ENCODE peak calls at places on chromosomes 4 and X, in six cellular contexts. B is ovary, A is K562, P is transverse colon, U is upper lobe of left lung, H is tibial nerve. C is an unnamed sample.

GRCh38 chrX:110173192-110174175 is 144.4 kb downstream of the AMMECR1 start:
- DNase-seq in P (no peak), A (no peak), U (no peak), B (no peak), H (no peak), C (peak)

GRCh38 chr4:5366421-5366820 is 315.1 kb downstream of the STK32B start:
- DNase-seq in H (no peak), U (no peak), P (no peak), B (no peak), A (no peak), C (no peak)

GRCh38 chr4:114312349-114312748 is 286.3 kb upstream of the UGT8 start:
- DNase-seq in P (no peak), U (no peak), B (no peak), H (no peak), A (no peak), C (no peak)

GRCh38 chr4:101031971-101032370 is 315.4 kb downstream of the PPP3CA start:
- DNase-seq in H (no peak), P (no peak), B (no peak), U (no peak), A (no peak), C (no peak)

GRCh38 chr4:56728512-56728911 is 47.4 kb upstream of the HOPX start:
- DNase-seq in H (peak), P (peak), U (peak), A (peak), B (no peak), C (peak)

GRCh38 chr4:2935762-2936743 is 27.2 kb downstream of the NOP14 start:
- DNase-seq in P (no peak), U (peak), H (no peak), A (peak), B (no peak), C (peak)

GRCh38 chr4:53861856-53862610 is 202.4 kb downstream of the CHIC2 start:
- DNase-seq in A (no peak), P (no peak), H (no peak), B (no peak), U (no peak), C (no peak)

GRCh38 chr4:87326460-87326859 is 3.8 kb upstream of the HSD17B13 start:
- DNase-seq in H (no peak), A (no peak), U (no peak), B (no peak), P (no peak), C (no peak)

GRCh38 chr4:132934901-132935300 is 214.2 kb upstream of the PCDH10 start:
- DNase-seq in A (no peak), H (no peak), B (no peak), P (no peak), U (no peak), C (no peak)

GRCh38 chr4:40193578-40193977 is 3.3 kb upstream of the RHOH start:
- DNase-seq in U (no peak), P (no peak), H (no peak), B (no peak), A (no peak), C (no peak)

GRCh38 chr4:180059216-180059881 is 2183.9 kb upstream of the TENM3 start:
- DNase-seq in U (no peak), A (no peak), H (no peak), B (no peak), P (peak), C (no peak)

GRCh38 chrX:115960440-115961084 is 210.0 kb upstream of the AGTR2 start:
- DNase-seq in P (peak), U (no peak), A (no peak), B (no peak), H (no peak), C (no peak)

GRCh38 chr4:181264908-181265307 is 978.3 kb upstream of the TENM3 start:
- DNase-seq in B (no peak), H (no peak), P (no peak), A (no peak), U (no peak), C (no peak)

GRCh38 chr4:13605330-13605729 is 22.2 kb downstream of the BOD1L1 start:
- DNase-seq in A (no peak), H (no peak), B (no peak), U (no peak), P (no peak), C (no peak)

GRCh38 chrX:38212246-38212645 is 8.4 kb downstream of the SRPX start:
- DNase-seq in P (no peak), U (no peak), B (no peak), H (no peak), A (no peak), C (no peak)

GRCh38 chr4:10288830-10289533 is 168.2 kb downstream of the ZNF518B start:
- DNase-seq in P (no peak), B (no peak), A (no peak), H (no peak), U (no peak), C (no peak)

GRCh38 chr4:146916479-146917076 is 29.1 kb downstream of the TTC29 start:
- DNase-seq in B (no peak), U (no peak), P (no peak), A (peak), H (peak), C (no peak)

GRCh38 chr4:633976-634598 is 8.7 kb downstream of the PDE6B start:
- DNase-seq in B (no peak), A (no peak), U (no peak), H (no peak), P (no peak), C (no peak)

GRCh38 chrX:153620576-153620975 is 21.6 kb upstream of the CCNQ start:
- DNase-seq in U (no peak), A (no peak), H (no peak), B (no peak), P (no peak), C (no peak)

GRCh38 chrX:119698835-119699234 is 5.9 kb upstream of the SEPTIN6 start:
- DNase-seq in H (no peak), P (no peak), U (no peak), B (no peak), A (peak), C (no peak)

GRCh38 chrX:47217852-47218279 is 615 bp upstream of the CDK16 start:
- DNase-seq in P (peak), H (peak), B (peak), A (peak), U (peak), C (peak)

GRCh38 chrX:47217121-47217851 is 1.2 kb upstream of the CDK16 start:
- DNase-seq in U (peak), H (no peak), B (peak), P (no peak), A (peak), C (no peak)

GRCh38 chrX:47221756-47222155 is 3.3 kb downstream of the CDK16 start:
- DNase-seq in B (peak), P (no peak), A (no peak), H (no peak), U (no peak), C (no peak)

GRCh38 chrX:47218280-47218919 is at the start of gene CDK16:
- DNase-seq in A (peak), U (peak), B (peak), H (peak), P (peak), C (peak)

DNA sequence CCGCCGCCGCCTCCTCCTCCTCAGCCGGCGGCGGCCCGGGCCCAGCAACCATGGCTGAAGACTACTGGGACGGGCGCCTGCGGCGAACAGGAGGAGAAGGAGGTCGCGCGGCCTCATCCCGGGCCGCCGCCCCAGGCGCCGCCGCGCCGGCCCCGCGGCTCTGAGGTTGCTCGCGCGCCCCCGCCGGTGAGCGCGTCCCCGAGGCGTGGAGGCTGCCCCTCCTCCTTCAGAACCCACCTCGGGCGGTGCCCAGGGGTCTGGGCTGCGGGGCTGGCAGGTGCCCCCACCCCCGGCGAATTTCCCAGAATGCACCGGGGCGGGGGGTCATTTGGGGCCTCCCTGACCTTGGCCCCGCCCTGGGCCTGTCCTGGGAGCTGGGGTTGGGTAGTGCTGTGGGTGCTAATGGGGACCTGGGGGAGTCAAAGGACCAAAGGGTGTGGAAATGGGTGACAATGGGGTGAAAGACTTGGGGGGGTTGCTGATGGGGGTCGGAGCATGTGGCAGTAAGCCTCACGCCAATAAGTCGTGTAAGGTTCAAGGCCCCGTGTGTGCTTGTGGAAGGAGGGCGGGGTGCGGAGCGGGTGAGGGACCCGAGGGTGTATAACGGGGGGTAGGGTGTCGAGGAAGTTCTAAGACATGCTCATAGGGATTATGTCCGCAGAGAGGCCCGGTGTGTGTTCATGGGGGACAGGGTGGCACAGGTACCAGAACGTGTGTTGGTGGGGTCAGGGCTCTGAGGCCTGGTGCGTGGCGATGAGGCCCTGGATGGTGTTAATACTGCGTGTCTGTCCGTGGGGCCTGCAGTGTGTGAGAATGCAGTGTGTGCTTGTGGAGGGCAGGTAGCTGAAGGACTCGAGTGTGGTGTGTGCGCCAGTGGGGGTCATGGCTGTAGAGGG is 687 bp downstream of the CDK16 start:
- DNase-seq in U (peak), P (peak), B (peak), A (peak), H (no peak), C (no peak)
- TF ChIP-seq POLR2A in U (no peak), P (no peak), B (no peak), A (no peak), H (no peak), C (no peak)

DNA sequence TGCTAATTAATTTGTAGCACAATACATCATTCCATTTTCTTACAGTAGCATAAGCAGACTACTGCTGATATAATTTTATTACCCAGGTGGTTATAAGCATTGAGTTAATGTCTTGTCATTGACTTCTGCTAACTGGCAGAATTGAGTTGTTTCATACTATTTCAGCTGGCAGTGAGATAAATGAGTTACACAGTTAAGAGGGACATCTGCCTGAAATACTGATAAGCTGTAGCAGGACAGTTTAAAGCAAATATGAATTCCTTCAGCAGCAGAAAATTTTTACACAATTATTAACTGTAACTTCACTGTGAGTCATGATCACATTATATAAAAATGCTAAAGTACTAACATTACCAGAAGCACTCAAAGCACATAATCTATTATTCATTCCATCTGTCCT is 326.8 kb downstream of the INPP4B start:
- DNase-seq in P (no peak), U (no peak), B (no peak), H (no peak), A (no peak), C (no peak)
- TF ChIP-seq EP300 in P (no peak), U (no peak), B (no peak), H (no peak), A (no peak), C (no peak)

DNA sequence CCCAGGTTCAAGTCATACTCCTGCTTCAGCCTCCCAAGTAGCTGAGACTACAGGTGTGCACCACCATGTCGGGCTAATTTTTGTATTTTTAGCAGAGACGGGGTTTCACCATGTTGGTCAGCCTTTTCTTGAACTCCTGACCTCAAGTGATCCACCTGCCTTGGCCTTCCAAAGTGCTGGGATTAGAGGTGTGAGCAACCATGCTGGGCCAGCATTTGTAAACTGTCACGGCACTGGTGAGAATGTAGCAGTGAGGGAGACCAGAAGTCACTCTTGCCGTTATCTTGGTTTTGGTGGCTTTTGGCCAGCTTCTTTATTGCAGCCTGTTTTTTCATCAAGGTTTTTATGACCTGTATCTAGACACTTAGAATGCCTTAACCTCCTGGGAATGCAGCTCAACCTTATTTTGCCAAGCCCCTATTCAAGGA is 22.4 kb downstream of the PCDH18 start:
- DNase-seq in B (no peak), H (no peak), P (no peak), A (no peak), U (no peak), C (no peak)
- H3K27ac ChIP-seq in B (no peak), H (peak), P (peak), A (no peak), U (no peak), C (no peak)

GRCh38 chrX:20265221-20265725 is 1.4 kb downstream of the RPS6KA3 start:
- DNase-seq in B (peak), P (peak), A (peak), H (peak), U (peak), C (peak)
- TF ChIP-seq POLR2A in B (peak), P (peak), A (peak), H (peak), U (peak), C (no peak)

DNA sequence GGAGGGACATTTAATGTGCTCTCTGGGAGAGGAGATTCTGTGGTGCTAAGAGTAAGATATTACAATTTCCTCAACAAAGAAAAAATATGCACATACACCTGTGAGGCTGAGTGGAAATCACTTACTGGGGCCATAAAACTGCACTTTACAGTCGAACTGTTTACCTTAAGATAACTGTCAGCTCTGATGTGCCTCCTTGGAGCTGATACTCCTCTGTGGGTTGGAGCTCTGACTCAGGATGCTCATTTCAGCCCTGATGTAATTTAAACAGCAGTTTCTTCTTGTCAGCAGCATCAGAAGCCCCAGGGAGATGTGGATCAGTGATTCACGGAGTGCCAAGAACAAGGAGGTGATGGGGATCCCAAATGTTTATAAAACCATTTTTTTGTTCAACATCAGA is 241.9 kb upstream of the SFRP2 start:
- DNase-seq in A (no peak), B (no peak), H (no peak), P (no peak), U (no peak), C (no peak)
- TF ChIP-seq EP300 in A (no peak), B (no peak), H (no peak), P (no peak), U (no peak), C (no peak)

DNA sequence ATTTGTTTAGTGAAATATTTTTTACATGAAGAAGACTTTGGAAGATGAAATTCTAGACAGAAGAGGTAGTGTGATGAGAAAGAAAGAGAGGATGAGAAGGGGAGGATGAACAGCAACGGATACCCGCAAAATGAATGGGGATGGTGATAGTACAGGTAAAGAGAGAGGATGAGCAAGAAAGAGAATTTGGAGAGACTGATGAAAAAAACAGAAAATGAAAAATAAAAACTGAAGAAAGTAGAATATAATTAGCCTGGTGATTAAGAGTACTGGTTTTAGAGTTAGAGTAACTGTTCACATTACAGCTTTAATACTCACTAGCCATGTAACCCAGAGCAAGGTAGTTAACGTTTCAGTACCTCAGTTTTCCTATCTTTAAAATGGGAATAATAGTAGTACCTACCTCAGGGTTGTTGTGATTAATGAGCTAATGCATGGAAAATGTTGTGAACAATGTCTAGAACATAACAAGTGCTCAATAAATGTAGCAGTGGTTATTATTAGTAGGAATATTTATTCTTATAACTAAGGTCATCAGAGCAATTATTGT is 54.9 kb upstream of the ANTXR2 start:
- DNase-seq in U (no peak), H (no peak), B (no peak), P (no peak), A (no peak), C (no peak)
- H3K27ac ChIP-seq in U (no peak), H (no peak), B (no peak), P (no peak), A (peak), C (no peak)

GRCh38 chr4:82429728-82430192 is 502 bp downstream of the HNRNPDL start:
- DNase-seq in P (no peak), A (no peak), U (no peak), B (no peak), H (no peak), C (no peak)
- TF ChIP-seq POLR2A in P (no peak), A (no peak), U (no peak), B (no peak), H (no peak), C (no peak)

DNA sequence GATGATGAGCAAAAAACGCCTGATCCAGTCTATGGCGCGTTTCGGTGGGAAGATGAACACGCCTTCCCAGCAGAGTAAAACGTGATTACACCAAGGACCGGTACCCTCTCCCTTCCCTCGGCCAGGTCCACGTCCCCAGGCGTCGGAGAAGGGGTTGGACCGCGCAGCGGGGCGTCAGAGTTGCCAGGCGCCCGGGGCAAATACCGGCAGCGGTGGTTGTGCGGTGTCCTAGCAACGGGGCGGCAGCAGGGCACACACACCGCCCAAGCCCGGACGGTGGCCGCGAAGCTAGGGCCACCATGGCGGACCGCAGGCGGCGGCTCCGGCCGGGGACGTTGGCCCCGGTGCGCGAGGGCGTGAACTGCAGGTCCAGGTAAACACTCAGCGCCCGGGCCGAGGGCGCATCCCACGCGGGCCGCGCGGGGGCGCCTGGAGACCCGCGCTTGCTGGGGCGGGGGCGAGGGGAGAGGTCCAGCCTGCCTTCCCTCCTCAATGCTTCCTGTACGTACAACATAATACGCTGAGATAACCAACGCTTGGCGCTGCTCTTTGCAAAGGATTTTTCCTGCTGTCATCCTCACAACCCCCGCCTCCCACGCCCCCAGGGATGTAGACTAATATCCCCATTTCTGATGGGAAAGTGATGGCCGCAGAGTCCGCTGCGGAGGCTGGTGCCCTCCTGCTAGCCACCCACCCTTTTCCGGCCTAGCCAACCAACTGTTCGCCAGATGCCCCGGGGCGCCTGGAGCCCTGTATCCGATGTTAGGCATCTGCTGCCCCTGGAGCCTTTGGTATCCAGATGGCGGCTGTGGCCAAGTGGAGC is at the start of gene FAM47E:
- DNase-seq in U (peak), B (peak), P (peak), H (peak), A (peak), C (peak)
- TF ChIP-seq EP300 in U (no peak), B (no peak), P (no peak), H (no peak), A (no peak), C (no peak)

DNA sequence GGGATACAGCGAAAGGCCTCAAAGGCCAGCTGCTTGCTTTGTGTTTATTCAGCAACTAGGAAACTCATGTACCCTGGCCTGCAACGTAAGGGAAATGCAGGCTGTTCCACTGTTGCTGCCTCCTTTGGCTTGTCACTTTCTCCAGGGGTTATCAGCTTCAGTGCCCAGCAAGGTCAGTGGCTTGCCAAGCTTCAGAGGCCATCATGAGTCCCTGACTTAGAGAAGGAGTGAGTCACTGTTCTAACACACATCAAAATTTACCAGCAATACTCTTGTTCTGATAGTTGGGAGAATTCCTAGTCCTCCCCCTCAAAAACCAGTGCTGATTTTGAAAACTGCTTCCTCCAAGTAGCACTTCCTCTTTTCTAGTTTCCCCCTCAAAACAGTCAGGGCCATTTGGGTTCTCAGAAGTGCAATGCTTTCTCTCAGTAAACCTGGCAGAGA is 250.8 kb downstream of the ARHGAP24 start:
- DNase-seq in U (peak), P (peak), B (peak), A (peak), H (no peak), C (peak)
- H3K27ac ChIP-seq in U (peak), P (peak), B (no peak), A (peak), H (peak), C (peak)